ENCODE peak calls at places on chromosomes 16 and 17, in seven cellular contexts. R, G, L, K, H, I and X are unnamed samples.

GRCh38 chr17:32971171-32971570 is 20.5 kb upstream of the SPACA3 start:
- DNase-seq in L (no peak), R (no peak), K (no peak), H (no peak), G (no peak), I (no peak), X (no peak)

GRCh38 chr16:46789499-46790414 is 41.2 kb downstream of the C16orf87 start:
- DNase-seq in K (peak), G (no peak), H (peak), I (peak), L (peak), R (peak), X (peak)

GRCh38 chr16:90047714-90048346 is 28.6 kb upstream of the DBNDD1 start:
- DNase-seq in G (no peak), K (no peak), H (no peak), L (peak), I (no peak), R (no peak), X (no peak)

GRCh38 chr17:64936117-64936516 is 16.8 kb upstream of the LRRC37A3 start:
- DNase-seq in L (no peak), R (no peak), H (no peak), I (no peak), G (no peak), K (no peak), X (peak)

GRCh38 chr17:75594499-75595283 is 7.1 kb downstream of the MYO15B start:
- DNase-seq in H (no peak), K (no peak), R (no peak), L (no peak), G (no peak), I (no peak), X (no peak)

GRCh38 chr16:24728891-24729242 is 584 bp upstream of the TNRC6A start:
- DNase-seq in R (no peak), I (no peak), H (no peak), L (no peak), G (no peak), K (no peak), X (no peak)

GRCh38 chr16:2271848-2272461 is 4.0 kb upstream of the RNPS1 start:
- DNase-seq in K (no peak), H (no peak), G (no peak), I (no peak), L (no peak), R (no peak), X (no peak)

GRCh38 chr16:50591800-50592771 is 43.9 kb downstream of the NKD1 start:
- DNase-seq in H (peak), I (no peak), R (peak), K (no peak), G (no peak), L (peak), X (peak)

GRCh38 chr16:72908362-72908838 is 139.5 kb downstream of the ZFHX3 start:
- DNase-seq in H (no peak), K (no peak), I (no peak), L (no peak), G (no peak), R (no peak), X (no peak)

GRCh38 chr16:11034005-11034404 is 89.6 kb downstream of the CLEC16A start:
- DNase-seq in H (no peak), I (no peak), K (no peak), L (no peak), R (peak), G (peak), X (peak)

GRCh38 chr17:77107506-77108433 is 33.0 kb upstream of the SEC14L1 start:
- DNase-seq in R (no peak), L (no peak), K (no peak), I (peak), G (no peak), H (no peak), X (no peak)

DNA sequence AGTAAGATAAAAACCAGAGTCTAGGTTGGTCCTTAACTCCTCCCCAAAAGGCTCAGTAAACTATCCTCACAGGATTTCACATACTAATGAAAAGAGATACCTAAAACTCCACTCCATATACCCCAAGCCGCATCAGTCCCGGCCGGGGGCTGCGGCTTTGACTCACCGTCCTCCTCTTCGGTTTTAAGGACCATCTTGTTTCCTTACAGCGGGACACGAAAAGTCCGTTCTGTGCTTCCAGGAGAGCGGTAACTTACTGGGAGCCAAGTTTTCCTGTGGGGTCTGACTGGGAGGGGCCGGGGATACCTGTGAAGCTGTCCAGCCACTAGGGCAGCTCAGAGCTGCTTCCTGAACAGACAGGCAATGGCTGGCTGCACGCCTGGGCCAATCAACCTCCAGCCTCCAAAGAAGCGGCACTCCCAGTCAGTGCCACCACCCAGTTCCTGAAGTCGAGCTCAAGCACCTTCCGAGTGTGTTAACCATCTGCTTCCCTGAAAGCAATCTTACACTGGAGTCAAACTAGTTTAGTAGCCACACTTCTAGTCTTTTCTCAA is 45.5 kb downstream of the CYTH1 start:
- DNase-seq in H (no peak), G (no peak), L (peak), R (peak), I (peak), K (peak), X (peak)
- TF ChIP-seq CTCF in H (no peak), G (no peak), L (no peak), R (no peak), I (no peak), K (peak), X (no peak)

GRCh38 chr16:23679986-23680336 is 1.3 kb downstream of the PLK1 start:
- DNase-seq in L (no peak), H (no peak), I (no peak), R (no peak), K (no peak), G (no peak), X (no peak)

GRCh38 chr16:23682181-23682580 is 3.5 kb downstream of the PLK1 start:
- DNase-seq in H (peak), G (no peak), R (no peak), L (no peak), K (no peak), I (no peak), X (no peak)

GRCh38 chr16:23676924-23677480 is 1.7 kb upstream of the PLK1 start:
- DNase-seq in K (no peak), G (no peak), I (no peak), R (no peak), L (peak), H (no peak), X (peak)

GRCh38 chr16:23679274-23679985 is 741 bp downstream of the PLK1 start:
- DNase-seq in I (no peak), H (peak), K (no peak), L (peak), G (no peak), R (no peak), X (no peak)

GRCh38 chr16:23678430-23679273 is at the start of gene PLK1:
- DNase-seq in R (peak), G (peak), I (peak), K (no peak), H (peak), L (peak), X (peak)
- TF ChIP-seq CTCF in R (peak), G (peak), I (no peak), K (no peak), H (peak), L (peak), X (no peak)

DNA sequence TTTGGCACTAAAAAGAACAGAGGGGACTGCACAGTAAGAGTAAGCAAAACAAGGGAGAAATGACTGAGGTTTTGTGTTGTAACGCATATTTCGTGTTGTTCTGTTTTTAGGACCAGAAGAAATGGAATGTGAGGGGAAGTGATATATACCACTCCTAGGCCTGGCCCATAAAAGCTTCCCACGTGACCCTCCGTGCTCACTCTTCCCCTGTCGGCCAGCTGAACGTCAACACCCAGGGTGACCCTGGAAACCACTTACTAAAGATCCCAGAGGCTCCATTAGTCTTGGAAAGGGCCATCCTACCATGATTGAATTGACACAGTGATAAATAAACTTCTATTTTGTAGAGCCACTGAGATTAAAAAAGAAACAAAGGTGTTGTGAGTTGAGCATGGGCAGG is 79.8 kb downstream of the HELZ start:
- DNase-seq in I (no peak), H (no peak), R (peak), K (no peak), L (no peak), G (no peak), X (peak)
- TF ChIP-seq CTCF in I (no peak), H (no peak), R (no peak), K (no peak), L (no peak), G (no peak), X (no peak)

DNA sequence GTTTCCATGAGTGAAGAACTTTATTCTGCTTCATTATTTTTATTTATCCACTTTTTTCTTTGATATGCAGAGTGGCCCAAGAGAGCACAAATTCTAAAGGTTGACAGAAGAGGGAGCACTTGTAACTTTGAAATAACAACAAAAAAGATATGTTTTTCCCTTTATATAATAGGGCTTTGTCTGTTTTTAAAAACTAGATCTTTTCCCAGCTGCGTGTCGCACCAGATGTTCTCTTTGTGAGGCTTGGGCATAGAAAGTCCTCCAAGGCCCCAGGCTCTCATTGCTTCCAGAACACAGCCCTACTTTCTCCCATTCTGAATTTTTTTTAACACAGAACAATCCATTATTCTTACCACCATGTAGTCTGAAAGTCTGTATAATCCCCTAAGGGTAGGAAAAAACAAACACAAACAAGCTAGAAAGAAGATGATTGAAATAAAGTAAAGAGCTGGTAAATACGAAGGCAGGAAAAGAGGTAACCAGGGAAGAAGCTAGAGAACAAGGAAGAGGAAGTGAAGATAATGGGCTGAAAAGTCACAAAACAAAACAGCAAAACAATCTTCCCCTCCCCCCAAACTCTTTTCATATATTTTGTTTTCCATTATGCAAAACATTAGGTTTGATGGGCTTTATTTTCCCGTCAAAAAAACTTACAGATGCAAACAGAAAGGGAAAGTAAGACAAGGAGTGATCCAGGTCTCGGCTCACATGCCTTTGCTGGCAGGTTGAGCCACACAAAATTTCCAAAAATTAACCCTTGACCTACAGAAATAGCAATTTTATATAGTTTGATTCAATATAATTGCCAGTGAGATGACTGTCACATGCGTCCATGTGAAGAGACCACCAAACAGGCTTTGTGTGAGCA is 160.3 kb downstream of the ABCA8 start:
- DNase-seq in L (peak), K (no peak), G (peak), R (peak), I (no peak), H (peak), X (no peak)
- TF ChIP-seq CTCF in L (peak), K (peak), G (peak), R (peak), I (no peak), H (peak), X (no peak)

DNA sequence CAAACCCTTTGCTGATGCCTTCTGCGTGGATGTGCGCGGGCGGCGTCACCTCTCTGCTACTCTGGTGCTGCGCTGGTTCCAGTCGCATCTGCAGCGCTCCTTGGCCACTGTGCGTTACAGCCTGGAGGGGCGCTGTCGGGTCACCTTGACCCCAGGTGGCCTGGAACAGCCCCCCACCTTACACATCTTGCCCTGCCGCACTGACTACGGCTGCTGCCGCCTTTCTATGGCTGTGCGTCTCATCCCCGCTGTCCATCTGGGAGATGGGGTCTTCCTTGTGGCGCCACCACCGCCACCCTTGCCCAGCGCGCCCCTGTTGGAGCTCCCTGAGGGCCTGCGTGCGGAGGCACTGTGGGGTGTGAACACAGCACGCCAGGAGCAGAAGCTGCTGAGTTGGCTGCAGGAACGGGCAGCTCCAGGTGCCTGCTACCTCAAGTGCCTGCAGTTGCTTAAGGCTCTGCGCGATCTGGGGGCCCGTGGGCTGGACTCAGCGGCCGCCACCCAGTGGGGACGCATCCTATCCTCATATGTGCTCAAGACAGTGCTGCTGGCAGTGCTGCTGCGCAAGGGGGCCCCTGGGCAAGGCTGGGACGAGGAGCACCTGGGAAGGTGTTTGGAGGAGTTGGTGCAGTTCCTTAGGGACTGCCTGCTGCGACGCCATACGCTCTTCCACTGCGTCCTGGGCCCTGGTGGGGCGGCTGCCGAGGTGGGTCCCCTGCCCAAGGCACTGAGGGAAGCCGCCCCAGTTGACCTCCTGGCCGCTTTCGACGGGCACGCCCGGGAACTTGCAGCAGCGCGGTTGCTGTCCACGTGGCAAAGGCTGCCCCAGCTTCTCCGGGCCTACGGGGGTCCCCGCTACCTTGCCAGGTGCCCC is 1.6 kb downstream of the ITPRIPL2 start:
- DNase-seq in H (no peak), K (no peak), I (no peak), L (no peak), R (no peak), G (no peak), X (no peak)
- TF ChIP-seq CTCF in H (no peak), K (no peak), I (no peak), L (no peak), R (no peak), G (peak), X (no peak)

DNA sequence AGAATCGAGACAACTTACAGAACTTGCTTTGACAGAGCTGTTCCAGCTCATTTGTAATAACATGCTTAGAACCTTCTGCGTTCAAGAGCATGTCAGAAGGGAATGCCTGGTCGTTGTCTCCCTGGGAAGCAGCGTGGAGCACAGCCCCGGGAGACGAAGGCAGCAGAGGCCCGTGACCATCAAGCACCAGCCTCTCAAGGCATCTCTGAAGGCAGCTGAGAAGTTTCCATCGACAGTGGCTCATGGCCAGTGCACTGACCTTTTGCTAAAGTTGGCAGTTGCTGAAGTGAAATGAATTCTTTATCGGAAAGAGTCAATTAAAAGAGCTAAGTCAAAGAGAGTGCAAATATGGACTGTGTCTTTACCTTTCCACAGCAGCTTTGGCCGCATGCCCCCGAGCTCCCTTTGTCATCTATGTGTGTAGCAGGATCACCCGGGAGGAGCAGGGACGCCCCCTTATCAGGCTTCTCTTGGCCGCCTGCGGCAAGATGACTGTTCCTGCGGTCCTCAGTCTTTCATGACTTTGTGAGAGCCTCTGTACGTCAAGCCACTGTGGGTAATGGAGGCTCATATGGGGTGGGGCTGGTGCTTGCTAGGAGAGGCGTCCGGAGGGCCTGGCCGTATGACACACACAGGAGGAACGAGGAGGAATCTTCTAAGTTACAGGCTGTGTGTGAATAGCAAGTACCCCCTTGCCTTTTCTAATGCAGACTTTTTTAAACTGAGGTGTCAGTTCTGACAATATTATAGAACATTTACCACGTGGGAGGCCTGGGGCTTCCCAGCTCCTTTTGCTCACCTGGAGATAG is 54.2 kb downstream of the LDHD start:
- DNase-seq in G (no peak), K (no peak), L (no peak), R (no peak), I (no peak), H (no peak), X (no peak)
- TF ChIP-seq CTCF in G (no peak), K (no peak), L (no peak), R (no peak), I (no peak), H (no peak), X (no peak)

GRCh38 chr17:10290046-10290445 is 82.8 kb downstream of the MYH13 start:
- DNase-seq in I (no peak), H (no peak), G (no peak), R (no peak), L (peak), K (no peak), X (no peak)

GRCh38 chr17:10294162-10294561 is 78.6 kb downstream of the MYH13 start:
- DNase-seq in L (peak), K (no peak), G (no peak), H (no peak), R (no peak), I (no peak), X (no peak)

GRCh38 chr17:10297691-10298090 is 75.1 kb downstream of the MYH13 start:
- DNase-seq in G (no peak), L (no peak), R (no peak), I (no peak), K (no peak), H (no peak), X (no peak)

GRCh38 chr17:10295728-10296343 is 77.0 kb downstream of the MYH13 start:
- DNase-seq in R (no peak), G (peak), K (no peak), H (peak), L (peak), I (no peak), X (peak)

GRCh38 chr17:10292057-10292931 is 80.5 kb downstream of the MYH13 start:
- DNase-seq in I (no peak), H (no peak), L (peak), R (no peak), K (no peak), G (no peak), X (peak)
- TF ChIP-seq CTCF in I (no peak), H (no peak), L (no peak), R (no peak), K (no peak), G (no peak), X (no peak)

GRCh38 chr16:51971184-51971583 is 575.8 kb downstream of the TOX3 start:
- DNase-seq in I (no peak), L (peak), G (no peak), H (peak), K (no peak), R (no peak), X (no peak)
- TF ChIP-seq CTCF in I (no peak), L (peak), G (peak), H (peak), K (no peak), R (no peak), X (no peak)

GRCh38 chr16:87461466-87461975 is 31.3 kb downstream of the ZCCHC14 start:
- DNase-seq in I (no peak), G (no peak), H (peak), R (peak), K (no peak), L (peak), X (peak)
- TF ChIP-seq CTCF in I (no peak), G (no peak), H (no peak), R (no peak), K (no peak), L (peak), X (no peak)